ENCODE peak calls at places on chromosomes 4 and X, in seven cellular contexts. N is AG04450; V is breast epithelium; T is NCI-H1436; L is NCI-H1105; K is CD8-positive, alpha-beta T cell; U is amygdala. G is an unnamed sample.

GRCh38 chr4:51836531-51836930 is 6.4 kb upstream of the DCUN1D4 start:
- DNase-seq in K (no peak), U (no peak), T (no peak), L (no peak), N (no peak), V (no peak), G (no peak)

GRCh38 chr4:122456228-122457106 is at the start of gene IL2:
- DNase-seq in V (no peak), L (no peak), T (peak), U (no peak), N (no peak), K (no peak), G (peak)

GRCh38 chr4:181261279-181261678 is 981.9 kb upstream of the TENM3 start:
- DNase-seq in N (peak), L (no peak), U (no peak), V (no peak), T (peak), K (no peak), G (no peak)

GRCh38 chr4:106541253-106541652 is 172.7 kb upstream of the GIMD1 start:
- DNase-seq in K (no peak), U (no peak), V (no peak), L (no peak), T (no peak), N (no peak), G (no peak)

GRCh38 chr4:85165808-85166207 is 199.3 kb upstream of the WDFY3 start:
- DNase-seq in U (no peak), L (no peak), V (no peak), K (no peak), T (no peak), N (no peak), G (no peak)

GRCh38 chr4:6634746-6635145 is 5.7 kb upstream of the MRFAP1 start:
- DNase-seq in L (no peak), N (no peak), U (no peak), T (no peak), K (no peak), V (no peak), G (no peak)

GRCh38 chrX:19457662-19458061 is 57.6 kb downstream of the MAP3K15 start:
- DNase-seq in L (no peak), K (no peak), V (no peak), T (no peak), N (no peak), U (no peak), G (no peak)

GRCh38 chr4:5700459-5700858 is 7.9 kb downstream of the EVC2 start:
- DNase-seq in L (no peak), T (no peak), V (no peak), K (no peak), U (no peak), N (no peak), G (no peak)

GRCh38 chr4:2914220-2915126 is 48.7 kb downstream of the NOP14 start:
- DNase-seq in L (no peak), K (no peak), U (no peak), V (no peak), T (no peak), N (no peak), G (no peak)

GRCh38 chrX:148691456-148691855 is 191.0 kb downstream of the AFF2 start:
- DNase-seq in K (no peak), U (no peak), T (no peak), N (no peak), V (no peak), L (no peak), G (no peak)

GRCh38 chr4:130395871-130396270 is 1299.9 kb downstream of the C4orf33 start:
- DNase-seq in V (no peak), U (no peak), T (no peak), L (no peak), K (no peak), N (peak), G (no peak)

GRCh38 chr4:38664704-38665401 is 854 bp downstream of the KLF3 start:
- DNase-seq in N (no peak), K (peak), V (peak), L (peak), T (peak), U (peak), G (no peak)

GRCh38 chrX:133653363-133653762 is 238.1 kb upstream of the GPC4 start:
- DNase-seq in K (no peak), U (no peak), L (no peak), V (no peak), T (no peak), N (no peak), G (no peak)

GRCh38 chr4:185201983-185202962 is 1.5 kb downstream of the CFAP97 start:
- DNase-seq in K (peak), N (no peak), T (no peak), V (no peak), U (no peak), L (no peak), G (no peak)

GRCh38 chr4:121863787-121864186 is 6.5 kb downstream of the BBS7 start:
- DNase-seq in K (no peak), L (no peak), T (no peak), N (no peak), V (no peak), U (no peak), G (no peak)

GRCh38 chr4:153260553-153261306 is 56.5 kb downstream of the TRIM2 start:
- DNase-seq in V (no peak), U (no peak), L (no peak), K (no peak), N (no peak), T (no peak), G (no peak)

GRCh38 chrX:18674417-18674787 is 2.5 kb upstream of the RS1 start:
- DNase-seq in K (peak), L (peak), V (no peak), U (peak), T (no peak), N (no peak), G (no peak)

GRCh38 chr4:38150021-38150671 is 189.9 kb downstream of the PTTG2 start:
- DNase-seq in L (no peak), K (no peak), T (no peak), U (no peak), V (no peak), N (no peak), G (no peak)

GRCh38 chr4:30792616-30793015 is 72.4 kb downstream of the PCDH7 start:
- DNase-seq in U (no peak), K (no peak), L (no peak), V (no peak), T (no peak), N (no peak), G (no peak)

GRCh38 chr4:185805979-185806378 is 6.0 kb downstream of the SORBS2 start:
- DNase-seq in V (no peak), T (no peak), N (no peak), K (no peak), U (no peak), L (no peak), G (no peak)

G was measured in NCI-H1930.